ENCODE peak calls at places on chromosomes 4 and X, in seven cellular contexts. One of them, this sample, is unnamed.
A peak's percentile ranks its signal among the peaks of the same experiment; 100 is the strongest.

GRCh38 chr4:153166971-153167501 is 37.2 kb upstream of the TRIM2 start:
- DNase-seq in AG04449: no peak
- DNase-seq in fibroblast of villous mesenchyme: peak; percentile 37
- DNase-seq in Peyer's patch: no peak
- DNase-seq in fibroblast of pulmonary artery: peak; percentile 80
- DNase-seq in hepatocyte: no peak
- DNase-seq in fibroblast of lung: peak; percentile 73
- DNase-seq in this sample: peak; percentile 78

GRCh38 chr4:2353222-2354107 is 65.0 kb downstream of the ZFYVE28 start:
- DNase-seq in AG04449: no peak
- DNase-seq in fibroblast of villous mesenchyme: no peak
- DNase-seq in Peyer's patch: peak; percentile 43
- DNase-seq in fibroblast of pulmonary artery: peak; percentile 52
- DNase-seq in hepatocyte: no peak
- DNase-seq in fibroblast of lung: no peak
- DNase-seq in this sample: no peak

GRCh38 chrX:49214996-49215526 is 15.1 kb upstream of the SYP start:
- DNase-seq in AG04449: no peak
- DNase-seq in fibroblast of villous mesenchyme: no peak
- DNase-seq in Peyer's patch: no peak
- DNase-seq in fibroblast of pulmonary artery: no peak
- DNase-seq in hepatocyte: no peak
- DNase-seq in fibroblast of lung: no peak
- DNase-seq in this sample: no peak

GRCh38 chr4:40842725-40843401 is 93.1 kb downstream of the NSUN7 start:
- DNase-seq in AG04449: no peak
- DNase-seq in fibroblast of villous mesenchyme: no peak
- DNase-seq in Peyer's patch: no peak
- DNase-seq in fibroblast of pulmonary artery: no peak
- DNase-seq in hepatocyte: no peak
- DNase-seq in fibroblast of lung: no peak
- DNase-seq in this sample: no peak

GRCh38 chr4:169663894-169664293 is 43.5 kb downstream of the CLCN3 start:
- DNase-seq in AG04449: no peak
- DNase-seq in fibroblast of villous mesenchyme: no peak
- DNase-seq in Peyer's patch: no peak
- DNase-seq in fibroblast of pulmonary artery: peak; percentile 62
- DNase-seq in hepatocyte: peak; percentile 20
- DNase-seq in fibroblast of lung: peak; percentile 75
- DNase-seq in this sample: no peak

GRCh38 chr4:151678048-151678853 is 82.6 kb downstream of the GATB start:
- DNase-seq in AG04449: no peak
- DNase-seq in fibroblast of villous mesenchyme: no peak
- DNase-seq in Peyer's patch: no peak
- DNase-seq in fibroblast of pulmonary artery: no peak
- DNase-seq in hepatocyte: no peak
- DNase-seq in fibroblast of lung: no peak
- DNase-seq in this sample: no peak

GRCh38 chrX:134006484-134007161 is 21.2 kb upstream of the GPC3 start:
- DNase-seq in AG04449: no peak
- DNase-seq in fibroblast of villous mesenchyme: no peak
- DNase-seq in Peyer's patch: no peak
- DNase-seq in fibroblast of pulmonary artery: no peak
- DNase-seq in hepatocyte: no peak
- DNase-seq in fibroblast of lung: no peak
- DNase-seq in this sample: no peak

GRCh38 chr4:184641022-184641421 is 8.2 kb downstream of the CASP3 start:
- DNase-seq in AG04449: no peak
- DNase-seq in fibroblast of villous mesenchyme: no peak
- DNase-seq in Peyer's patch: no peak
- DNase-seq in fibroblast of pulmonary artery: no peak
- DNase-seq in hepatocyte: no peak
- DNase-seq in fibroblast of lung: no peak
- DNase-seq in this sample: no peak

GRCh38 chr4:112956458-112956857 is 93.0 kb upstream of the ANK2 start:
- DNase-seq in AG04449: no peak
- DNase-seq in fibroblast of villous mesenchyme: no peak
- DNase-seq in Peyer's patch: no peak
- DNase-seq in fibroblast of pulmonary artery: no peak
- DNase-seq in hepatocyte: no peak
- DNase-seq in fibroblast of lung: no peak
- DNase-seq in this sample: no peak

GRCh38 chrX:101257448-101258259 is 33.5 kb downstream of the TAF7L start:
- DNase-seq in AG04449: no peak
- DNase-seq in fibroblast of villous mesenchyme: peak; percentile 11
- DNase-seq in Peyer's patch: no peak
- DNase-seq in fibroblast of pulmonary artery: no peak
- DNase-seq in hepatocyte: no peak
- DNase-seq in fibroblast of lung: peak; percentile 28
- DNase-seq in this sample: peak; percentile 7

GRCh38 chr4:16676247-16676646 is 222.2 kb downstream of the LDB2 start:
- DNase-seq in AG04449: no peak
- DNase-seq in fibroblast of villous mesenchyme: no peak
- DNase-seq in Peyer's patch: no peak
- DNase-seq in fibroblast of pulmonary artery: no peak
- DNase-seq in hepatocyte: no peak
- DNase-seq in fibroblast of lung: no peak
- DNase-seq in this sample: no peak

GRCh38 chrX:75522565-75523411 is at the start of gene ZDHHC15:
- DNase-seq in AG04449: no peak
- DNase-seq in fibroblast of villous mesenchyme: no peak
- DNase-seq in Peyer's patch: no peak
- DNase-seq in fibroblast of pulmonary artery: peak; percentile 3
- DNase-seq in hepatocyte: peak; percentile 62
- DNase-seq in fibroblast of lung: peak; percentile 52
- DNase-seq in this sample: peak; percentile 4

GRCh38 chr4:45992728-45993127 is 131.1 kb downstream of the GABRG1 start:
- DNase-seq in AG04449: no peak
- DNase-seq in fibroblast of villous mesenchyme: no peak
- DNase-seq in Peyer's patch: no peak
- DNase-seq in fibroblast of pulmonary artery: no peak
- DNase-seq in hepatocyte: no peak
- DNase-seq in fibroblast of lung: no peak
- DNase-seq in this sample: no peak

GRCh38 chr4:112546476-112546875 is 30.5 kb upstream of the NEUROG2 start:
- DNase-seq in AG04449: no peak
- DNase-seq in fibroblast of villous mesenchyme: peak; percentile 8
- DNase-seq in Peyer's patch: no peak
- DNase-seq in fibroblast of pulmonary artery: no peak
- DNase-seq in hepatocyte: no peak
- DNase-seq in fibroblast of lung: no peak
- DNase-seq in this sample: no peak

GRCh38 chr4:139279723-139280620 is at the start of gene MGARP:
- DNase-seq in AG04449: no peak
- DNase-seq in fibroblast of villous mesenchyme: peak; percentile 41
- DNase-seq in Peyer's patch: no peak
- DNase-seq in fibroblast of pulmonary artery: peak; percentile 35
- DNase-seq in hepatocyte: peak; percentile 28
- DNase-seq in fibroblast of lung: peak; percentile 51
- DNase-seq in this sample: no peak

GRCh38 chrX:120309873-120310730 is 1.2 kb downstream of the TMEM255A start:
- DNase-seq in AG04449: no peak
- DNase-seq in fibroblast of villous mesenchyme: no peak
- DNase-seq in Peyer's patch: no peak
- DNase-seq in fibroblast of pulmonary artery: no peak
- DNase-seq in hepatocyte: peak; percentile 22
- DNase-seq in fibroblast of lung: peak; percentile 36
- DNase-seq in this sample: peak; percentile 6

GRCh38 chr4:40980318-40980883 is 230.6 kb downstream of the NSUN7 start:
- DNase-seq in AG04449: no peak
- DNase-seq in fibroblast of villous mesenchyme: no peak
- DNase-seq in Peyer's patch: no peak
- DNase-seq in fibroblast of pulmonary artery: peak; percentile 58
- DNase-seq in hepatocyte: no peak
- DNase-seq in fibroblast of lung: no peak
- DNase-seq in this sample: peak; percentile 29

GRCh38 chrX:45515262-45516215 is 314.9 kb upstream of the DIPK2B start:
- DNase-seq in AG04449: peak; percentile 74
- DNase-seq in fibroblast of villous mesenchyme: peak; percentile 96
- DNase-seq in Peyer's patch: no peak
- DNase-seq in fibroblast of pulmonary artery: peak; percentile 92
- DNase-seq in hepatocyte: peak; percentile 71
- DNase-seq in fibroblast of lung: peak; percentile 87
- DNase-seq in this sample: peak; percentile 96

GRCh38 chr4:121740796-121741409 is 24.1 kb downstream of the SMIM43 start:
- DNase-seq in AG04449: no peak
- DNase-seq in fibroblast of villous mesenchyme: no peak
- DNase-seq in Peyer's patch: no peak
- DNase-seq in fibroblast of pulmonary artery: no peak
- DNase-seq in hepatocyte: no peak
- DNase-seq in fibroblast of lung: no peak
- DNase-seq in this sample: no peak

GRCh38 chr4:136962868-136963267 is 569.4 kb downstream of the PCDH18 start:
- DNase-seq in AG04449: no peak
- DNase-seq in fibroblast of villous mesenchyme: no peak
- DNase-seq in Peyer's patch: no peak
- DNase-seq in fibroblast of pulmonary artery: no peak
- DNase-seq in hepatocyte: no peak
- DNase-seq in fibroblast of lung: no peak
- DNase-seq in this sample: no peak
- TF ChIP-seq CTCF in AG04449: no peak
- TF ChIP-seq CTCF in fibroblast of villous mesenchyme: no peak
- TF ChIP-seq CTCF in Peyer's patch: no peak
- TF ChIP-seq CTCF in fibroblast of pulmonary artery: no peak
- TF ChIP-seq CTCF in hepatocyte: no peak
- TF ChIP-seq CTCF in fibroblast of lung: no peak
- TF ChIP-seq CTCF in this sample: no peak

DNA sequence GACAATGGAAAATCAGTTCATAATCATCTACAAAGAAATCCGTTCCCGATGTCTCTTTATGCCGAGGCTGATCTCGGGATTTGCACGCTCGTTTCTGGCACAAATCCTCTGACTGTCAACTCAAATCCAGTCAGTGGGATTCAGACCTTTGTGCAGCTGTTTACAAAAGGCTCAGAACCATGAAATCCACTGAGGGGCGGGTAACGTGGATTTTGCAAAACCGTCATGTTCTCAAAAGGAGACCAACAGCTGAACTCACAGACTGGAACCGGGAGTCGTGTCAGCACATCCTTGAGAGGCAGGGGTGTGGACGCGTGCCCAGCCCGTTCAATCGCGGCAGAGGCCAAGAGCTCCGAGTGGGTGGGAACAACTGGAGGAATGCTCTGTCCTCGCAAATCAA is 46.4 kb downstream of the ACOX3 start:
- DNase-seq in AG04449: no peak
- DNase-seq in fibroblast of villous mesenchyme: peak; percentile 80
- DNase-seq in Peyer's patch: no peak
- DNase-seq in fibroblast of pulmonary artery: peak; percentile 68
- DNase-seq in hepatocyte: peak; percentile 32
- DNase-seq in fibroblast of lung: peak; percentile 75
- DNase-seq in this sample: peak; percentile 68
- H3K4me3 ChIP-seq in AG04449: no peak overlapping the region
- H3K4me3 ChIP-seq in fibroblast of villous mesenchyme: no peak overlapping the region
- H3K4me3 ChIP-seq in Peyer's patch: no peak overlapping the region
- H3K4me3 ChIP-seq in fibroblast of pulmonary artery: no peak overlapping the region
- H3K4me3 ChIP-seq in hepatocyte: no peak overlapping the region
- H3K4me3 ChIP-seq in fibroblast of lung: no peak overlapping the region
- H3K4me3 ChIP-seq in this sample: no peak overlapping the region

DNA sequence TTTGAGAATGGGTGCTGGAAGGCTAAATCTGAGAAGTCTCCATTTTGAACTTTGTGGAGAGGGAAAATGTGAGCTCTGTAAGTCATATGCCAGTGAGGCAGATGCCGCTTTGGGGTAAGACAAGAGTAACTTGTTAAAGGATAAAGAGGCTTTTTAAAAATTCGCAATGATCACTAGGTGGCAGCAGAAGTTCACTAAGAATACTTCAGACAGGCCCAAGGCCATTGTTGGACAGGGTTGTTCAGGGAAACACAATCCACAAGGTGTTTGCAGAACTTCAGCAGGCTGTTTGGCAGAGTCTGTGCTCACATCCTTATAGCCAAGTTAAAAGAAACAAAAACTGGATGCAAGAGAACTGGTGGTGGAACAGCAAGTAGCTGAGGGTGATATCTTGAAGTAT is 13.7 kb upstream of the PIGA start:
- DNase-seq in AG04449: no peak
- DNase-seq in fibroblast of villous mesenchyme: peak; percentile 70
- DNase-seq in Peyer's patch: no peak
- DNase-seq in fibroblast of pulmonary artery: peak; percentile 80
- DNase-seq in hepatocyte: peak; percentile 89
- DNase-seq in fibroblast of lung: peak; percentile 48
- DNase-seq in this sample: peak; percentile 60
- TF ChIP-seq CTCF in AG04449: peak; percentile 20
- TF ChIP-seq CTCF in fibroblast of villous mesenchyme: peak; percentile 51
- TF ChIP-seq CTCF in Peyer's patch: peak; percentile 48
- TF ChIP-seq CTCF in fibroblast of pulmonary artery: peak; percentile 50
- TF ChIP-seq CTCF in hepatocyte: peak; percentile 80
- TF ChIP-seq CTCF in fibroblast of lung: peak; percentile 44
- TF ChIP-seq CTCF in this sample: peak; percentile 59

GRCh38 chr4:86493460-86493859 is 100.7 kb upstream of the PTPN13 start:
- DNase-seq in AG04449: no peak
- DNase-seq in fibroblast of villous mesenchyme: no peak
- DNase-seq in Peyer's patch: no peak
- DNase-seq in fibroblast of pulmonary artery: peak; percentile 52
- DNase-seq in hepatocyte: no peak
- DNase-seq in fibroblast of lung: peak; percentile 41
- DNase-seq in this sample: peak; percentile 67

GRCh38 chr4:86497131-86497530 is 97.0 kb upstream of the PTPN13 start:
- DNase-seq in AG04449: no peak
- DNase-seq in fibroblast of villous mesenchyme: no peak
- DNase-seq in Peyer's patch: no peak
- DNase-seq in fibroblast of pulmonary artery: peak; percentile 22
- DNase-seq in hepatocyte: peak; percentile 22
- DNase-seq in fibroblast of lung: peak; percentile 27
- DNase-seq in this sample: peak; percentile 49

GRCh38 chr4:86498560-86499166 is 95.5 kb upstream of the PTPN13 start:
- DNase-seq in AG04449: no peak
- DNase-seq in fibroblast of villous mesenchyme: peak; percentile 62
- DNase-seq in Peyer's patch: no peak
- DNase-seq in fibroblast of pulmonary artery: peak; percentile 74
- DNase-seq in hepatocyte: peak; percentile 78
- DNase-seq in fibroblast of lung: peak; percentile 70
- DNase-seq in this sample: peak; percentile 75

GRCh38 chr4:86497980-86498379 is 96.1 kb upstream of the PTPN13 start:
- DNase-seq in AG04449: no peak
- DNase-seq in fibroblast of villous mesenchyme: no peak
- DNase-seq in Peyer's patch: no peak
- DNase-seq in fibroblast of pulmonary artery: no peak
- DNase-seq in hepatocyte: no peak
- DNase-seq in fibroblast of lung: no peak
- DNase-seq in this sample: peak; percentile 22

GRCh38 chr4:86496094-86497060 is 97.7 kb upstream of the PTPN13 start:
- DNase-seq in AG04449: no peak
- DNase-seq in fibroblast of villous mesenchyme: peak; percentile 67
- DNase-seq in Peyer's patch: no peak
- DNase-seq in fibroblast of pulmonary artery: peak; percentile 69
- DNase-seq in hepatocyte: peak; percentile 72
- DNase-seq in fibroblast of lung: peak; percentile 25
- DNase-seq in this sample: peak; percentile 63
- H3K4me3 ChIP-seq in AG04449: no peak overlapping the region
- H3K4me3 ChIP-seq in fibroblast of villous mesenchyme: no peak overlapping the region
- H3K4me3 ChIP-seq in Peyer's patch: no peak overlapping the region
- H3K4me3 ChIP-seq in fibroblast of pulmonary artery: no peak overlapping the region
- H3K4me3 ChIP-seq in hepatocyte: no peak overlapping the region
- H3K4me3 ChIP-seq in fibroblast of lung: no peak overlapping the region
- H3K4me3 ChIP-seq in this sample: no peak overlapping the region

GRCh38 chr4:124322234-124322831 is 390.2 kb downstream of the ANKRD50 start:
- DNase-seq in AG04449: no peak
- DNase-seq in fibroblast of villous mesenchyme: peak; percentile 56
- DNase-seq in Peyer's patch: no peak
- DNase-seq in fibroblast of pulmonary artery: peak; percentile 78
- DNase-seq in hepatocyte: peak; percentile 43
- DNase-seq in fibroblast of lung: peak; percentile 35
- DNase-seq in this sample: peak; percentile 40
- TF ChIP-seq CTCF in AG04449: no peak
- TF ChIP-seq CTCF in fibroblast of villous mesenchyme: peak; percentile 54
- TF ChIP-seq CTCF in Peyer's patch: peak; percentile 50
- TF ChIP-seq CTCF in fibroblast of pulmonary artery: peak; percentile 38
- TF ChIP-seq CTCF in hepatocyte: peak; percentile 65
- TF ChIP-seq CTCF in fibroblast of lung: peak; percentile 49
- TF ChIP-seq CTCF in this sample: peak; percentile 70